ENCODE peak calls at places on chromosome 21, in nine cellular contexts. N is stimulated activated naive CD8-positive, alpha-beta T cell treated with anti-CD3 and anti-CD28 coated beads, Interleukin-15, Interleukin-2, amounts not matched to agents 100 U/mL and 50 U/mL, for 24 hours; A is caudate nucleus; Q is left colon; C is kidney tubule cell; U is H7; V is NCI-H1436 treated with DMSO at 0.1 percent for 48 hours; X is brain microvascular endothelial cell; K is left ventricle myocardium inferior. R is an unnamed sample.

GRCh38 chr21:14864211-14865021 is 200.4 kb downstream of the NRIP1 start:
- DNase-seq in N (peak; percentile 56), A (peak; percentile 61), Q (peak; percentile 79), C (peak; percentile 91), U (no peak), V (no peak), X (peak; percentile 85), K (peak; percentile 64), R (peak; percentile 73)

GRCh38 chr21:40844935-40845334 is 2.0 kb downstream of the DSCAM start:
- DNase-seq in N (no peak), A (no peak), Q (no peak), C (no peak), U (no peak), V (no peak), X (no peak), K (no peak), R (no peak)

GRCh38 chr21:42566524-42567180 is 53.0 kb downstream of the SLC37A1 start:
- DNase-seq in N (no peak), A (no peak), Q (no peak), C (no peak), U (no peak), V (no peak), X (no peak), K (no peak), R (no peak)

GRCh38 chr21:39011911-39012310 is 171.3 kb downstream of the PSMG1 start:
- DNase-seq in N (no peak), A (no peak), Q (no peak), C (no peak), U (no peak), V (no peak), X (no peak), K (no peak), R (no peak)

GRCh38 chr21:45294509-45295291 is 7.0 kb upstream of the POFUT2 start:
- DNase-seq in N (no peak), A (no peak), Q (peak; percentile 50), C (peak; percentile 87), U (peak; percentile 80), V (no peak), X (peak; percentile 99), K (peak; percentile 89), R (peak; percentile 96)

GRCh38 chr21:29208666-29209059 is 78.2 kb downstream of the MAP3K7CL start:
- DNase-seq in N (no peak), A (no peak), Q (no peak), C (peak; percentile 34), U (no peak), V (no peak), X (peak; percentile 53), K (no peak), R (no peak)

GRCh38 chr21:32336711-32337110 is 38.1 kb downstream of the MRAP start:
- DNase-seq in N (no peak), A (peak; percentile 46), Q (no peak), C (peak; percentile 65), U (no peak), V (no peak), X (peak; percentile 79), K (no peak), R (no peak)

GRCh38 chr21:35457097-35457496 is 408.0 kb upstream of the RUNX1 start:
- DNase-seq in N (no peak), A (no peak), Q (no peak), C (no peak), U (no peak), V (no peak), X (no peak), K (no peak), R (no peak)

GRCh38 chr21:44761011-44761729 is 40.5 kb downstream of the UBE2G2 start:
- DNase-seq in N (no peak), A (no peak), Q (peak; percentile 64), C (peak; percentile 30), U (peak; percentile 91), V (peak; percentile 24), X (no peak), K (no peak), R (no peak)

GRCh38 chr21:41321908-41322495 is 5.4 kb downstream of the FAM3B start:
- DNase-seq in N (no peak), A (no peak), Q (no peak), C (no peak), U (no peak), V (no peak), X (no peak), K (no peak), R (no peak)

GRCh38 chr21:42312626-42313104 is 2.5 kb downstream of the TFF3 start:
- DNase-seq in N (no peak), A (no peak), Q (peak; percentile 50), C (no peak), U (peak; percentile 51), V (no peak), X (no peak), K (no peak), R (no peak)

GRCh38 chr21:43304621-43305335 is 122.2 kb downstream of the SIK1 start:
- DNase-seq in N (no peak), A (no peak), Q (no peak), C (no peak), U (no peak), V (no peak), X (no peak), K (peak; percentile 12), R (no peak)

GRCh38 chr21:42635848-42636534 is 17.4 kb upstream of the PDE9A start:
- DNase-seq in N (no peak), A (no peak), Q (no peak), C (no peak), U (no peak), V (no peak), X (no peak), K (no peak), R (no peak)

GRCh38 chr21:42734323-42734971 is 81.0 kb downstream of the PDE9A start:
- DNase-seq in N (no peak), A (no peak), Q (no peak), C (peak; percentile 39), U (no peak), V (no peak), X (no peak), K (no peak), R (no peak)

GRCh38 chr21:35212393-35213127 is 163.5 kb upstream of the RUNX1 start:
- DNase-seq in N (no peak), A (no peak), Q (no peak), C (peak; percentile 55), U (no peak), V (no peak), X (no peak), K (no peak), R (peak; percentile 85)

GRCh38 chr21:34132202-34132601 is 58.8 kb downstream of the MRPS6 start:
- DNase-seq in N (no peak), A (no peak), Q (no peak), C (peak; percentile 49), U (no peak), V (no peak), X (no peak), K (no peak), R (no peak)

GRCh38 chr21:31546402-31547155 is 112.9 kb upstream of the SOD1 start:
- DNase-seq in N (no peak), A (no peak), Q (no peak), C (no peak), U (no peak), V (no peak), X (no peak), K (no peak), R (peak; percentile 37)

GRCh38 chr21:32645261-32646182 is 33.3 kb upstream of the CFAP298 start:
- DNase-seq in N (no peak), A (no peak), Q (no peak), C (no peak), U (peak; percentile 84), V (no peak), X (no peak), K (no peak), R (no peak)

GRCh38 chr21:45818904-45819285 is 162.7 kb upstream of the COL6A1 start:
- DNase-seq in N (peak; percentile 88), A (no peak), Q (no peak), C (peak; percentile 74), U (peak; percentile 25), V (no peak), X (peak; percentile 89), K (no peak), R (peak; percentile 96)

GRCh38 chr21:37532868-37533780 is 166.6 kb downstream of the DYRK1A start:
- DNase-seq in N (peak; percentile 49), A (no peak), Q (no peak), C (peak; percentile 89), U (no peak), V (peak; percentile 10), X (peak; percentile 48), K (no peak), R (peak; percentile 89)

GRCh38 chr21:41377715-41378114 is 15.9 kb downstream of the MX2 start:
- DNase-seq in N (no peak), A (no peak), Q (no peak), C (no peak), U (no peak), V (no peak), X (no peak), K (no peak), R (no peak)

GRCh38 chr21:42799516-42799915 is 79.8 kb downstream of the WDR4 start:
- DNase-seq in N (no peak), A (no peak), Q (no peak), C (peak; percentile 78), U (no peak), V (no peak), X (no peak), K (no peak), R (peak; percentile 47)

GRCh38 chr21:44871576-44872265 is 1.8 kb downstream of the PTTG1IP start:
- DNase-seq in N (peak; percentile 32), A (no peak), Q (peak; percentile 60), C (peak; percentile 65), U (no peak), V (no peak), X (peak; percentile 70), K (no peak), R (peak; percentile 75)

GRCh38 chr21:19553930-19554615 is 1150.5 kb upstream of the TMPRSS15 start:
- DNase-seq in N (no peak), A (no peak), Q (no peak), C (no peak), U (peak; percentile 23), V (no peak), X (no peak), K (no peak), R (no peak)

GRCh38 chr21:33551664-33552063 is 8.8 kb downstream of the SON start:
- DNase-seq in N (no peak), A (no peak), Q (no peak), C (no peak), U (no peak), V (no peak), X (no peak), K (no peak), R (no peak)

GRCh38 chr21:25964009-25964408 is 206.6 kb downstream of the APP start:
- DNase-seq in N (no peak), A (no peak), Q (no peak), C (peak; percentile 58), U (no peak), V (no peak), X (no peak), K (no peak), R (peak; percentile 21)

GRCh38 chr21:33199516-33200217 is 30.1 kb upstream of the IFNAR2 start:
- DNase-seq in N (peak; percentile 77), A (peak; percentile 60), Q (peak; percentile 83), C (peak; percentile 89), U (peak; percentile 39), V (peak; percentile 53), X (peak; percentile 94), K (peak; percentile 34), R (peak; percentile 90)

GRCh38 chr21:42974832-42975820 is 764 bp downstream of the PKNOX1 start:
- DNase-seq in N (peak; percentile 71), A (peak; percentile 90), Q (peak; percentile 76), C (peak; percentile 70), U (peak; percentile 76), V (no peak), X (peak; percentile 28), K (peak; percentile 78), R (peak; percentile 73)

GRCh38 chr21:34722684-34723300 is 54.0 kb downstream of the CLIC6 start:
- DNase-seq in N (peak; percentile 50), A (no peak), Q (no peak), C (peak; percentile 28), U (peak; percentile 87), V (no peak), X (no peak), K (no peak), R (peak; percentile 26)

GRCh38 chr21:42182713-42183371 is 36.1 kb upstream of the ABCG1 start:
- DNase-seq in N (no peak), A (no peak), Q (no peak), C (no peak), U (no peak), V (no peak), X (no peak), K (no peak), R (no peak)

GRCh38 chr21:38503588-38503987 is 5.3 kb upstream of the ERG start:
- DNase-seq in N (no peak), A (no peak), Q (no peak), C (no peak), U (no peak), V (no peak), X (peak; percentile 79), K (no peak), R (no peak)

R was measured in Daoy.